ENCODE peak calls at places on chromosome 4, in four cellular contexts. X is PC-9, R is stomach, F is body of pancreas. M is an unnamed sample.

GRCh38 chr4:10575414-10575813 is 109.2 kb downstream of the CLNK start:
- DNase-seq in X (no peak), R (no peak), F (no peak), M (no peak)

GRCh38 chr4:135144498-135144897 is 942.9 kb upstream of the PABPC4L start:
- DNase-seq in X (no peak), R (no peak), F (no peak), M (no peak)

GRCh38 chr4:85741921-85742591 is 267.1 kb downstream of the ARHGAP24 start:
- DNase-seq in X (no peak), R (no peak), F (peak; percentile 93), M (no peak)

GRCh38 chr4:78379991-78380739 is 171.4 kb upstream of the ANXA3 start:
- DNase-seq in X (peak; percentile 48), R (no peak), F (peak; percentile 14), M (no peak)

GRCh38 chr4:161303551-161303950 is 860.2 kb downstream of the FSTL5 start:
- DNase-seq in X (no peak), R (no peak), F (no peak), M (no peak)

GRCh38 chr4:11543710-11544109 is 115.0 kb upstream of the HS3ST1 start:
- DNase-seq in X (peak; percentile 83), R (no peak), F (no peak), M (no peak)

GRCh38 chr4:100644150-100644549 is 126.3 kb upstream of the EMCN start:
- DNase-seq in X (no peak), R (no peak), F (no peak), M (no peak)

GRCh38 chr4:128380306-128380705 is 92.7 kb upstream of the PGRMC2 start:
- DNase-seq in X (no peak), R (no peak), F (no peak), M (no peak)

GRCh38 chr4:76749361-76749760 is 148.6 kb downstream of the SOWAHB start:
- DNase-seq in X (no peak), R (no peak), F (no peak), M (no peak)

GRCh38 chr4:162865102-162865501 is 301.6 kb downstream of the NAF1 start:
- DNase-seq in X (no peak), R (no peak), F (no peak), M (no peak)

GRCh38 chr4:142238589-142238988 is 602.2 kb downstream of the IL15 start:
- DNase-seq in X (no peak), R (no peak), F (no peak), M (no peak)